ENCODE peak calls at places on chromosome 2, in four cellular contexts. One of them, this sample, is unnamed.

GRCh38 chr2:138132108-138132507 is 167.8 kb downstream of the HNMT start:
- DNase-seq in left ventricle myocardium inferior: no peak
- DNase-seq in CD4-positive, alpha-beta T cell: no peak
- DNase-seq in breast epithelium: no peak
- DNase-seq in this sample: no peak

GRCh38 chr2:88874063-88874657 is 182.7 kb downstream of the RPIA start:
- DNase-seq in CD4-positive, alpha-beta T cell: peak; percentile 12
- DNase-seq in breast epithelium: no peak
- DNase-seq in left ventricle myocardium inferior: no peak
- DNase-seq in this sample: no peak

GRCh38 chr2:136384541-136385303 is 266.8 kb upstream of the CXCR4 start:
- DNase-seq in CD4-positive, alpha-beta T cell: peak; percentile 42
- DNase-seq in left ventricle myocardium inferior: no peak
- DNase-seq in breast epithelium: no peak
- DNase-seq in this sample: no peak

GRCh38 chr2:132747046-132747445 is 77.0 kb upstream of the LYPD1 start:
- DNase-seq in breast epithelium: no peak
- DNase-seq in CD4-positive, alpha-beta T cell: no peak
- DNase-seq in left ventricle myocardium inferior: no peak
- DNase-seq in this sample: no peak

GRCh38 chr2:30789670-30790210 is 17.5 kb downstream of the CAPN13 start:
- DNase-seq in CD4-positive, alpha-beta T cell: no peak
- DNase-seq in left ventricle myocardium inferior: no peak
- DNase-seq in breast epithelium: no peak
- DNase-seq in this sample: no peak

GRCh38 chr2:191670076-191670475 is 7.9 kb upstream of the NABP1 start:
- DNase-seq in left ventricle myocardium inferior: no peak
- DNase-seq in breast epithelium: no peak
- DNase-seq in CD4-positive, alpha-beta T cell: no peak
- DNase-seq in this sample: no peak

GRCh38 chr2:178796079-178796677 is 11.0 kb downstream of the TTN start:
- DNase-seq in breast epithelium: no peak
- DNase-seq in CD4-positive, alpha-beta T cell: no peak
- DNase-seq in left ventricle myocardium inferior: no peak
- DNase-seq in this sample: no peak

GRCh38 chr2:190407662-190408537 is at the start of gene MFSD6:
- DNase-seq in CD4-positive, alpha-beta T cell: peak; percentile 46
- DNase-seq in breast epithelium: peak; percentile 64
- DNase-seq in left ventricle myocardium inferior: peak; percentile 63
- DNase-seq in this sample: peak; percentile 37

GRCh38 chr2:59389240-59389639 is 1148.1 kb upstream of the FANCL start:
- DNase-seq in left ventricle myocardium inferior: no peak
- DNase-seq in breast epithelium: peak; percentile 49
- DNase-seq in CD4-positive, alpha-beta T cell: no peak
- DNase-seq in this sample: no peak

GRCh38 chr2:205768815-205769493 is 86.7 kb downstream of the NRP2 start:
- DNase-seq in CD4-positive, alpha-beta T cell: no peak
- DNase-seq in breast epithelium: no peak
- DNase-seq in left ventricle myocardium inferior: no peak
- DNase-seq in this sample: no peak

GRCh38 chr2:198441246-198441645 is 636.9 kb downstream of the PLCL1 start:
- DNase-seq in left ventricle myocardium inferior: no peak
- DNase-seq in CD4-positive, alpha-beta T cell: no peak
- DNase-seq in breast epithelium: no peak
- DNase-seq in this sample: no peak

GRCh38 chr2:128820427-128820826 is 501.8 kb upstream of the HS6ST1 start:
- DNase-seq in breast epithelium: no peak
- DNase-seq in left ventricle myocardium inferior: no peak
- DNase-seq in CD4-positive, alpha-beta T cell: no peak
- DNase-seq in this sample: no peak

GRCh38 chr2:11692966-11693521 is 23.0 kb upstream of the NTSR2 start:
- DNase-seq in breast epithelium: no peak
- DNase-seq in CD4-positive, alpha-beta T cell: peak; percentile 52
- DNase-seq in left ventricle myocardium inferior: no peak
- DNase-seq in this sample: peak; percentile 26

GRCh38 chr2:600542-601386 is 76.4 kb downstream of the TMEM18 start:
- DNase-seq in breast epithelium: no peak
- DNase-seq in left ventricle myocardium inferior: no peak
- DNase-seq in CD4-positive, alpha-beta T cell: no peak
- DNase-seq in this sample: no peak

GRCh38 chr2:82539222-82539621 is 1919.9 kb downstream of the SUCLG1 start:
- DNase-seq in breast epithelium: no peak
- DNase-seq in left ventricle myocardium inferior: no peak
- DNase-seq in CD4-positive, alpha-beta T cell: no peak
- DNase-seq in this sample: no peak

GRCh38 chr2:6835467-6835866 is 30.2 kb downstream of the CMPK2 start:
- DNase-seq in left ventricle myocardium inferior: no peak
- DNase-seq in CD4-positive, alpha-beta T cell: no peak
- DNase-seq in breast epithelium: no peak
- DNase-seq in this sample: no peak

GRCh38 chr2:150624001-150624401 is 136.5 kb upstream of the RND3 start:
- DNase-seq in breast epithelium: no peak
- DNase-seq in CD4-positive, alpha-beta T cell: no peak
- DNase-seq in left ventricle myocardium inferior: no peak
- DNase-seq in this sample: no peak

GRCh38 chr2:100765481-100765880 is 54.5 kb upstream of the NPAS2 start:
- DNase-seq in CD4-positive, alpha-beta T cell: no peak
- DNase-seq in breast epithelium: no peak
- DNase-seq in left ventricle myocardium inferior: no peak
- DNase-seq in this sample: no peak

GRCh38 chr2:209977386-209978239 is 24.8 kb upstream of the RPE start:
- DNase-seq in left ventricle myocardium inferior: no peak
- DNase-seq in CD4-positive, alpha-beta T cell: no peak
- DNase-seq in breast epithelium: no peak
- DNase-seq in this sample: no peak

GRCh38 chr2:237072067-237072931 is 13.4 kb upstream of the COPS8 start:
- DNase-seq in CD4-positive, alpha-beta T cell: peak; percentile 71
- DNase-seq in breast epithelium: peak; percentile 82
- DNase-seq in left ventricle myocardium inferior: peak; percentile 75
- DNase-seq in this sample: no peak

GRCh38 chr2:188610827-188611226 is 319.2 kb downstream of the GULP1 start:
- DNase-seq in CD4-positive, alpha-beta T cell: no peak
- DNase-seq in breast epithelium: no peak
- DNase-seq in left ventricle myocardium inferior: no peak
- DNase-seq in this sample: no peak

GRCh38 chr2:121694398-121695178 is 42.1 kb downstream of the NIFK start:
- DNase-seq in breast epithelium: no peak
- DNase-seq in CD4-positive, alpha-beta T cell: no peak
- DNase-seq in left ventricle myocardium inferior: no peak
- DNase-seq in this sample: no peak

GRCh38 chr2:108396845-108397244 is 19.1 kb downstream of the SULT1C4 start:
- DNase-seq in CD4-positive, alpha-beta T cell: no peak
- DNase-seq in left ventricle myocardium inferior: no peak
- DNase-seq in breast epithelium: no peak
- DNase-seq in this sample: no peak

GRCh38 chr2:84878896-84879594 is 1.8 kb downstream of the TRABD2A start:
- DNase-seq in CD4-positive, alpha-beta T cell: no peak
- DNase-seq in breast epithelium: no peak
- DNase-seq in left ventricle myocardium inferior: no peak
- DNase-seq in this sample: no peak

GRCh38 chr2:33104052-33104623 is 157.4 kb downstream of the LTBP1 start:
- DNase-seq in CD4-positive, alpha-beta T cell: no peak
- DNase-seq in left ventricle myocardium inferior: no peak
- DNase-seq in breast epithelium: no peak
- DNase-seq in this sample: no peak

GRCh38 chr2:134087371-134087921 is 166.4 kb upstream of the MGAT5 start:
- DNase-seq in left ventricle myocardium inferior: no peak
- DNase-seq in breast epithelium: no peak
- DNase-seq in CD4-positive, alpha-beta T cell: no peak
- DNase-seq in this sample: no peak

GRCh38 chr2:171707752-171708151 is 20.5 kb downstream of the DYNC1I2 start:
- DNase-seq in breast epithelium: no peak
- DNase-seq in CD4-positive, alpha-beta T cell: no peak
- DNase-seq in left ventricle myocardium inferior: no peak
- DNase-seq in this sample: no peak

GRCh38 chr2:55112229-55113016 is 62.2 kb upstream of the RTN4 start:
- DNase-seq in CD4-positive, alpha-beta T cell: no peak
- DNase-seq in left ventricle myocardium inferior: peak; percentile 86
- DNase-seq in breast epithelium: no peak
- DNase-seq in this sample: peak; percentile 45

GRCh38 chr2:160402498-160402897 is 91.1 kb downstream of the RBMS1 start:
- DNase-seq in CD4-positive, alpha-beta T cell: no peak
- DNase-seq in breast epithelium: no peak
- DNase-seq in left ventricle myocardium inferior: no peak
- DNase-seq in this sample: no peak

GRCh38 chr2:74037379-74037860 is 52.7 kb downstream of the TET3 start:
- DNase-seq in breast epithelium: no peak
- DNase-seq in left ventricle myocardium inferior: no peak
- DNase-seq in CD4-positive, alpha-beta T cell: no peak
- DNase-seq in this sample: no peak

GRCh38 chr2:174753038-174753633 is 11.1 kb downstream of the CHRNA1 start:
- DNase-seq in breast epithelium: no peak
- DNase-seq in left ventricle myocardium inferior: no peak
- DNase-seq in CD4-positive, alpha-beta T cell: peak; percentile 20
- DNase-seq in this sample: no peak

GRCh38 chr2:20050712-20051517 is 513 bp downstream of the LAPTM4A start:
- DNase-seq in breast epithelium: peak; percentile 58
- DNase-seq in CD4-positive, alpha-beta T cell: peak; percentile 13
- DNase-seq in left ventricle myocardium inferior: peak; percentile 35
- DNase-seq in this sample: no peak

GRCh38 chr2:190585000-190585678 is 50.6 kb upstream of the NEMP2 start:
- DNase-seq in left ventricle myocardium inferior: no peak
- DNase-seq in CD4-positive, alpha-beta T cell: no peak
- DNase-seq in breast epithelium: no peak
- DNase-seq in this sample: no peak

GRCh38 chr2:19456695-19457094 is 98.3 kb upstream of the OSR1 start:
- DNase-seq in CD4-positive, alpha-beta T cell: no peak
- DNase-seq in left ventricle myocardium inferior: no peak
- DNase-seq in breast epithelium: no peak
- DNase-seq in this sample: no peak

GRCh38 chr2:38269421-38269820 is 107.7 kb downstream of the ATL2 start:
- DNase-seq in breast epithelium: no peak
- DNase-seq in CD4-positive, alpha-beta T cell: no peak
- DNase-seq in left ventricle myocardium inferior: no peak
- DNase-seq in this sample: no peak

GRCh38 chr2:141565597-141565996 is 565.2 kb downstream of the LRP1B start:
- DNase-seq in CD4-positive, alpha-beta T cell: no peak
- DNase-seq in left ventricle myocardium inferior: no peak
- DNase-seq in breast epithelium: no peak
- DNase-seq in this sample: no peak
- H3K27ac ChIP-seq in CD4-positive, alpha-beta T cell: no peak overlapping the region
- H3K27ac ChIP-seq in left ventricle myocardium inferior: no peak overlapping the region
- H3K27ac ChIP-seq in breast epithelium: no peak overlapping the region
- H3K27ac ChIP-seq in this sample: no peak overlapping the region

GRCh38 chr2:24893934-24894333 is 26.1 kb downstream of the ADCY3 start:
- DNase-seq in CD4-positive, alpha-beta T cell: no peak
- DNase-seq in left ventricle myocardium inferior: no peak
- DNase-seq in breast epithelium: no peak
- DNase-seq in this sample: no peak
- H3K27ac ChIP-seq in CD4-positive, alpha-beta T cell: no peak overlapping the region
- H3K27ac ChIP-seq in left ventricle myocardium inferior: no peak overlapping the region
- H3K27ac ChIP-seq in breast epithelium: no peak overlapping the region
- H3K27ac ChIP-seq in this sample: no peak overlapping the region

DNA sequence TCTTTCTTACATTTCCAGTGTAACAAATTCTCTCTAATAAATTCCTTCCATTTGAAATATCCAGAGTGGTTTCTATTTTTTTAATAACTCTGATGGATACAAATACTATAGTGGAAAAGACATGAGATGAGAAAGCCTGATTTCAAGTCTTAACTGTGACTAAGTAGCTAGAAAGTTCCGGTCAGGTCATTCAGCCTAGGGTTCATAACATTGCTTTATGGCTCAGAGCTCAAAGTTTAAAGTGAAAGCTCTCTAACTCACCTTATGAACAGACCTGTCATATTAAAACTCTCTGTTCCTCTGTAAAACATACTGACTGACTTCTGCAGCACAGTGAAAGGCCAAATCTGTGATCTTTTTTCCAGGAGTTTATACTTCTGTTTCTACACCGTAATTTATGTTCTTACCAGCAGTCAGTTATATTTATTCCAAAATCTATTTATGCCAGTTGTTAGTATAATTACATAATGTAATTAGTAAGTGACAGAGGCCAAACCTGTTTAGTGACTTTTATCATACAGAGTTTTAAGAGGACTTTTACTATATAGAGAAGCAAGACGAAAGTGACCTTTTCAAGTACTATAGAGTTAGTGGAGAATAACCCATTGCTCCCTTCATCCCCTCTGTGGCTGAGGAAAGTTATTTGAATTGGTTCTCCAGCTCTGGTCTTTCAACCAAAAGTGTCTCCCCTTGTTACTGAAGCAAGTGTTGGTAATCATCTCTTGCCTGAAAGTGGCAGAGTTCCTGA is 118.8 kb upstream of the PDE1A start:
- DNase-seq in left ventricle myocardium inferior: no peak
- DNase-seq in breast epithelium: no peak
- DNase-seq in CD4-positive, alpha-beta T cell: no peak
- DNase-seq in this sample: no peak
- H3K27ac ChIP-seq in left ventricle myocardium inferior: peak overlapping the region; percentile 37
- H3K27ac ChIP-seq in breast epithelium: no peak overlapping the region
- H3K27ac ChIP-seq in CD4-positive, alpha-beta T cell: no peak overlapping the region
- H3K27ac ChIP-seq in this sample: no peak overlapping the region

GRCh38 chr2:202031261-202031986 is 2.2 kb upstream of the FZD7 start:
- DNase-seq in breast epithelium: no peak
- DNase-seq in CD4-positive, alpha-beta T cell: no peak
- DNase-seq in left ventricle myocardium inferior: no peak
- DNase-seq in this sample: no peak
- H3K27ac ChIP-seq in breast epithelium: peak overlapping the region; percentile 99
- H3K27ac ChIP-seq in CD4-positive, alpha-beta T cell: no peak overlapping the region
- H3K27ac ChIP-seq in left ventricle myocardium inferior: peak overlapping the region; percentile 98
- H3K27ac ChIP-seq in this sample: no peak overlapping the region

DNA sequence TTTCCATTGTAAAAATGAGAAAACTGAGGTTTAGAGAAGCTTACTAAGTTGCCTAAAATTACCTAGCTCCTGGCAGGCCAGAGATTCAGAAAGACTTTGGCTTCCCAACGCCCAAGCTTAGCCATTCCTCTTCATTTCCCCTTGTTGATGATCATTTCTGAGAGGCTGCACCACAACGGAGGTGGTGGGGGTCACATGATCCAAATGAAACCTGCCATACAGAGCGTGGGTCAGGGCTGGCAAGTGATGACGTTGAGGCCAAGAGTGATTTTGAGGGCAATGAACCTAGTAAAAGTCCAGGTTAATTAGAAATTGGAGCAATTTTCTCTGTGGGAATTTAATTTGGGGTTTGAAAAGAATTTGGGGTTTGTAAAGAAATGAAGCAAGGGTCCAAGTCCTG is 109.9 kb downstream of the TMEM182 start:
- DNase-seq in left ventricle myocardium inferior: no peak
- DNase-seq in breast epithelium: no peak
- DNase-seq in CD4-positive, alpha-beta T cell: no peak
- DNase-seq in this sample: no peak
- H3K27ac ChIP-seq in left ventricle myocardium inferior: no peak overlapping the region
- H3K27ac ChIP-seq in breast epithelium: no peak overlapping the region
- H3K27ac ChIP-seq in CD4-positive, alpha-beta T cell: no peak overlapping the region
- H3K27ac ChIP-seq in this sample: no peak overlapping the region

DNA sequence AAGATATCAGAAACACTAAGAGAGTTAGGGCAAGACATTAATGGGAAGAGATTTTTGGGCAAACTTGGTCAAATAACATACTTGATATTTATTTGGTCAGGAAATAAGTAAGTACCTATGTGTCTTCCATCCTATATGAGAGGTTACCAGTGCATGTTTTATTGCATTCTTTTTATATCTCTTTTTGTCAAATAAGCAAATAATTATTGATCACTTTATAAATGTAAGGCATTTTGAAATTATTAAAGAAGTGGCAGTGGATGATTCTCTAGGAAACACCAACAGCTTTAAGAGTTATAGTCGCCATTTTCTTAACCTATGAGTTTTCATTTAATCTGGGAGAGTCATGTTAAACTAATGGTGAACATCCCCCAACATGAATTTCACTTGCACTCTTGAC is 453.3 kb downstream of the MEIS1 start:
- DNase-seq in breast epithelium: no peak
- DNase-seq in CD4-positive, alpha-beta T cell: no peak
- DNase-seq in left ventricle myocardium inferior: no peak
- DNase-seq in this sample: no peak
- H3K27ac ChIP-seq in breast epithelium: peak overlapping the region; percentile 1
- H3K27ac ChIP-seq in CD4-positive, alpha-beta T cell: no peak overlapping the region
- H3K27ac ChIP-seq in left ventricle myocardium inferior: no peak overlapping the region
- H3K27ac ChIP-seq in this sample: no peak overlapping the region

This sample was measured in substantia nigra.